ENCODE peak calls at places on chromosome 19, in four cellular contexts. T, N, K and E are unnamed samples.

GRCh38 chr19:55092423-55093318 is 17.0 kb downstream of the EPS8L1 start:
- DNase-seq in T (no peak), N (no peak), K (no peak), E (no peak)

GRCh38 chr19:19033426-19034203 is at the start of the genes ARMC6 and SUGP2:
- DNase-seq in T (peak; percentile 72), N (no peak), K (peak; percentile 87), E (peak; percentile 95)

GRCh38 chr19:1941146-1942077 is at the start of gene CSNK1G2:
- DNase-seq in T (no peak), N (no peak), K (no peak), E (peak; percentile 68)

GRCh38 chr19:31355330-31356289 is 6.4 kb upstream of the TSHZ3 start:
- DNase-seq in T (no peak), N (no peak), K (no peak), E (no peak)

GRCh38 chr19:5594521-5594950 is 26.8 kb upstream of the TINCR start:
- DNase-seq in T (no peak), N (no peak), K (no peak), E (no peak)

GRCh38 chr19:33462112-33462726 is 59.4 kb downstream of the PEPD start:
- DNase-seq in T (no peak), N (no peak), K (no peak), E (no peak)

GRCh38 chr19:56132316-56132822 is 8.7 kb upstream of the ZNF444 start:
- DNase-seq in T (no peak), N (no peak), K (no peak), E (no peak)

GRCh38 chr19:17807731-17808316 is 12.9 kb downstream of the B3GNT3 start:
- DNase-seq in T (no peak), N (no peak), K (no peak), E (no peak)

GRCh38 chr19:17993076-17993813 is 14.7 kb upstream of the ARRDC2 start:
- DNase-seq in T (no peak), N (no peak), K (no peak), E (no peak)

GRCh38 chr19:41521860-41522555 is 54.0 kb upstream of the CEACAM21 start:
- DNase-seq in T (no peak), N (no peak), K (no peak), E (no peak)

GRCh38 chr19:41626877-41627276 is at the start of gene CEACAM4:
- DNase-seq in T (no peak), N (no peak), K (no peak), E (no peak)

GRCh38 chr19:2014731-2015610 is 543 bp downstream of the BTBD2 start:
- DNase-seq in T (no peak), N (no peak), K (no peak), E (peak; percentile 60)

GRCh38 chr19:39156230-39156890 is 30.8 kb downstream of the PAK4 start:
- DNase-seq in T (no peak), N (no peak), K (peak; percentile 65), E (peak; percentile 29)

GRCh38 chr19:29247912-29248311 is 35.0 kb upstream of the UQCRFS1 start:
- DNase-seq in T (no peak), N (no peak), K (no peak), E (no peak)

GRCh38 chr19:40528078-40528477 is 48.6 kb upstream of the SHKBP1 start:
- DNase-seq in T (no peak), N (no peak), K (no peak), E (no peak)

GRCh38 chr19:5588441-5588840 is 20.7 kb upstream of the TINCR start:
- DNase-seq in T (no peak), N (no peak), K (no peak), E (no peak)

GRCh38 chr19:1017115-1017905 is 3.6 kb downstream of the TMEM259 start:
- DNase-seq in T (no peak), N (no peak), K (peak; percentile 80), E (no peak)

GRCh38 chr19:5037936-5038335 is 69.0 kb downstream of the KDM4B start:
- DNase-seq in T (no peak), N (no peak), K (no peak), E (no peak)

GRCh38 chr19:43532571-43532961 is 422 bp upstream of the ZNF575 start:
- DNase-seq in T (no peak), N (no peak), K (no peak), E (no peak)

GRCh38 chr19:35267818-35268545 is 780 bp upstream of the USF2 start:
- DNase-seq in T (no peak), N (no peak), K (peak; percentile 78), E (peak; percentile 87)
- TF ChIP-seq POLR2A in T (peak; percentile 38), N (peak; percentile 80), K (no peak), E (peak; percentile 74)

DNA sequence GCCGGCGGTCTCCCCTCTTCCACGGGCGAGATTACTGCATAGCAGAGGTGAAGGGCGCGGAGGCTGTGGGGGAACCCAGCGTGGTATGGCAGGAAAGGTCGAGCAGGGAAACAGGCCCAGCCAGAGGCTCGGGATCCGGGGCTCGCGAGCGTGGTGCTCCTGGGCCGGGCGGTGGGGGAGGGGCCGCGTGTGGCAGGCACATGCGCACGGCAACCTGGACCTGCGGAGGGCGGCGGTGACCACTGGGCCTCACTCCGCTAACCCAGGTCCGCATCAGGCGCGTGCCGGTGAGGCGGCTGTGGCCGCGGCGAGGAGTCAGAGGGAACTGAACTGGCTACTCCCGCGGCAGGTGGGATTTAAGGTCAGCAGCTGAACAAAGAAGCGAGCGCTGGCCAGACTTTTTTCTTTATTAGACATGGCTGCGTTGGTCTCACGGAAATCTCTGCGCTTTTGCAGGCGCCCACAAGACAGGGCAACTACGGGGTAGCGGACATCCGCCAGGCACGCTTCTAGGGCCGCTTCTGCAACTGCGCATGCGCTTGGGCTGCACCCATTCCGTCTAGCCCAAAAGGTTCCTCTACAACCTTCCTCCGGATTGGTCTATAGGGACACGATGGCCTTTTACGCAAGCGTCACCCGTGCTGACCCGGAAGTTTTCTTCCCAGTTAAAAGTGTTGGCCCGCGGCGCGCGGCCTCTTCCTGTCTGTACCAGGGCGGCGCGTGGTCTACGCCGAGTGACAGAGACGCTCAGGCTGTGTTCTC is at the start of gene RPS5:
- DNase-seq in T (peak; percentile 95), N (peak; percentile 92), K (peak; percentile 96), E (peak; percentile 98)
- TF ChIP-seq POLR2A in T (peak; percentile 53), N (peak; percentile 82), K (peak; percentile 39), E (peak; percentile 98)

GRCh38 chr19:3618144-3618810 is 8.3 kb downstream of the CACTIN start:
- DNase-seq in T (no peak), N (no peak), K (peak; percentile 62), E (peak; percentile 46)

GRCh38 chr19:3620145-3620816 is 6.3 kb downstream of the CACTIN start:
- DNase-seq in T (no peak), N (no peak), K (no peak), E (no peak)

GRCh38 chr19:3619631-3620012 is 7.0 kb downstream of the CACTIN start:
- DNase-seq in T (no peak), N (no peak), K (no peak), E (no peak)

GRCh38 chr19:3617463-3617862 is 9.1 kb downstream of the CACTIN start:
- DNase-seq in T (no peak), N (no peak), K (no peak), E (peak; percentile 26)

DNA sequence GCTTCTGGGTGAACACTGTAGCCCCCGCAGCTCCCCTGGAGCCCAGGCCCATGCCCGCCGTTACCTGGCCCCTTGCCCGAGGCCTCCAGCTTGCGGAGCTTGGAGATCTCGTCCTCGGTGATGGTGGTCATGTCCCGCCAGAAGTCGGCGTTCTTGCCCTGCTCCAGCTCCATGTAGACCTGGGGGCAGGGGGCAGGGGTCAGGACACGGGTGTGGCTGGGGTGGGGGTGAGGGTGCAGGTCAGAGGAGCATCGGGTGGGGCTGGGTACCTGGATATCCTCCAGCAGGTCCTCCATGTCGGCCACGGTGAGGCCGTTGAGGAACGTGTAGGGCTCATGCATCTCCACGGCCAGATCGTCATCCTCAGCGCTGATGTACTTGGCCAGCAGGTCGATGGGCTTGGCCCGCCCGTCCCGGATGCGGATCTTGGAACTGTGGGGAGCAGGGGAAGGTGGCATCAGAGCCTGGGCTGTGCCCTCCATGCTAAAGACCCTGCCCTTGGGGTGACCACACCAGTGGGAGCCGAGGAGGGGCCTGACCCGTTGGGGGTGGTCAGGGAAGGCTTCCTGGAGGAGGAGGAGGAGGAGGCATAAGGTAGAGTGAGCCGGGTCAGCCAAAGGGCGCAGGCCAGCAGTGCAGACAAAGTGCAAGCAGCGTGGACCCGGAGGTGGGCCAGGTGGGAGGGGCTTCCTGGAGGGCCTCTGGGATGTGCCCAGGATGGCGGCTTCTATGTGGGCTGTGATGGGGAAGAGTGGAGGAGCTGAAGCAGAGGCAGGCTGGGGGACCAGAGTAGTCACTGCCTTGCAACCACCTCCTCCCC is 7.6 kb downstream of the CACTIN start:
- DNase-seq in T (no peak), N (no peak), K (no peak), E (no peak)
- TF ChIP-seq POLR2A in T (no peak), N (no peak), K (no peak), E (no peak)

GRCh38 chr19:10471909-10472308 is 31.2 kb downstream of the KEAP1 start:
- DNase-seq in T (no peak), N (no peak), K (peak; percentile 18), E (peak; percentile 57)

GRCh38 chr19:10473192-10473591 is 30.0 kb downstream of the KEAP1 start:
- DNase-seq in T (no peak), N (no peak), K (peak; percentile 76), E (no peak)

GRCh38 chr19:10478476-10478875 is 24.7 kb downstream of the KEAP1 start:
- DNase-seq in T (no peak), N (no peak), K (no peak), E (no peak)

GRCh38 chr19:10478903-10479384 is 24.2 kb downstream of the KEAP1 start:
- DNase-seq in T (peak; percentile 80), N (peak; percentile 25), K (peak; percentile 96), E (peak; percentile 95)

GRCh38 chr19:10474962-10475451 is 28.1 kb downstream of the KEAP1 start:
- DNase-seq in T (no peak), N (no peak), K (no peak), E (peak; percentile 52)
- TF ChIP-seq POLR2A in T (no peak), N (no peak), K (no peak), E (no peak)

DNA sequence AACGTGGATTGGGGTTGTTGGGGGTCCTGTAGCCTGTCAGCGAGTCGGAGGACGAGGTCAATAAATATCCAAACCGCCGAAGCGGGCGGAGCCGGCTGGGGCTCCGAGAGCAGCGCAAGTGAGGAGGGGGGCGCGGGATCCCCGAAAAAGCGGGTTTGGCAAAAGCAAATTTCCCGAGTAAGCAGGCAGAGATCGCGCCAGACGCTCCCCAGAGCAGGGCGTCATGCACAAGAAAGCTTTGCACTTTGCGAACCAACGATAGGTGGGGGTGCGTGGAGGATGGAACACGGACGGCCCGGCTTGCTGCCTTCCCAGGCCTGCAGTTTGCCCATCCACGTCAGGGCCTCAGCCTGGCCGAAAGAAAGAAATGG is 754 bp upstream of the SIX5 start:
- DNase-seq in T (no peak), N (no peak), K (no peak), E (peak; percentile 84)
- TF ChIP-seq POLR2A in T (no peak), N (no peak), K (no peak), E (no peak)